ENCODE peak calls at places on chromosome 13, in seven cellular contexts. S is breast epithelium, Q is ovary, B is body of pancreas, W is thyroid gland, F is Peyer's patch, D is endothelial cell of umbilical vein. P is an unnamed sample.

GRCh38 chr13:65603160-65603559 is 1627.0 kb downstream of the PCDH9 start:
- DNase-seq in B (no peak), D (no peak), W (no peak), F (no peak), Q (no peak), S (no peak), P (no peak)

GRCh38 chr13:94301487-94301886 is 178.0 kb downstream of the DCT start:
- DNase-seq in Q (no peak), S (no peak), W (no peak), B (no peak), F (no peak), D (no peak), P (no peak)

GRCh38 chr13:109332501-109333499 is 453.6 kb downstream of the IRS2 start:
- DNase-seq in W (no peak), S (no peak), Q (no peak), B (no peak), D (no peak), F (no peak), P (no peak)

GRCh38 chr13:42991892-42992584 is at the start of gene EPSTI1:
- DNase-seq in S (peak), F (peak), Q (peak), D (peak), B (peak), W (peak), P (peak)

GRCh38 chr13:75393839-75394238 is 88.1 kb downstream of the TBC1D4 start:
- DNase-seq in D (no peak), S (no peak), F (no peak), W (no peak), B (no peak), Q (no peak), P (no peak)

GRCh38 chr13:111927181-111927540 is 139.8 kb upstream of the SOX1 start:
- DNase-seq in F (no peak), W (no peak), S (no peak), B (no peak), D (no peak), Q (no peak), P (no peak)

GRCh38 chr13:102395939-102396338 is 5.9 kb downstream of the FGF14 start:
- DNase-seq in W (no peak), S (no peak), Q (no peak), D (no peak), F (no peak), B (no peak), P (no peak)

GRCh38 chr13:112767506-112768471 is 78.0 kb downstream of the ATP11A start:
- DNase-seq in B (no peak), S (no peak), Q (no peak), W (no peak), F (peak), D (no peak), P (no peak)

GRCh38 chr13:114145256-114145655 is 12.8 kb upstream of the RASA3 start:
- DNase-seq in S (no peak), W (no peak), D (no peak), B (no peak), F (peak), Q (no peak), P (no peak)

DNA sequence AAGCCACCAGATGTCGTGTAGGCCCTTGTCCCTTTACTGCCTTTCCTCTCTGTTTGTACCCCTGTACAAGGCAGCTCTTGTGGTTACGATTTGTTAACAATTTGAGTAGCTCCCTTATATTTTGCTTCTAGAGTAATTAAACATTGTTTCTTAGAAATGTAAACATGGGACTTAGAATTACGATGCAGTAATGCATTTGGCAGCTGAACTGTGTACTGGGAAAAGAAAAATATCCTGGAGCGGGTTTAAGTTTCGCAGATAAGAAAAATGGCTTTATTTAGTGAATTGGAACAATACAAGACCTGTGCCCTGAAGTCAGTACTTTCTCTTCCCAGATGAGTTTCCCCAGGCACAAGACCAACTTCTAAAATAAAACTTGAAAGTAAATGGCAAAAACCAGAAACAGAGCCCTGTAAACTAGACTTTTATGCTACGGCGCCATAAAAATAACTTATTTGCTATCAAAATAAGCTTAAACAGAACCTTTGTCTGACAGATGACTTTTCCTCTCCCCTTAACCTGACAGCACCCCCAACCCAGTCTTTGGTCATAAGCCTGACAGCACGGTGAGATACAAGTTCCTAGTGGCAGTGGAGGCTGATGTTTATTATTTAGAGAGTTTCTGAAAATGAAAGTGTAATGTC is 63.0 kb downstream of the LRCH1 start:
- DNase-seq in S (no peak), Q (no peak), F (no peak), D (peak), W (no peak), B (no peak), P (no peak)
- H3K4me3 ChIP-seq in S (peak), Q (peak), F (peak), D (no peak), W (no peak), B (no peak), P (no peak)

GRCh38 chr13:45119469-45119989 is 781 bp upstream of the GTF2F2 start:
- DNase-seq in B (no peak), Q (peak), F (peak), S (no peak), W (no peak), D (no peak), P (peak)
- TF ChIP-seq POLR2A in B (no peak), Q (no peak), F (no peak), S (no peak), W (no peak), D (no peak), P (no peak)

DNA sequence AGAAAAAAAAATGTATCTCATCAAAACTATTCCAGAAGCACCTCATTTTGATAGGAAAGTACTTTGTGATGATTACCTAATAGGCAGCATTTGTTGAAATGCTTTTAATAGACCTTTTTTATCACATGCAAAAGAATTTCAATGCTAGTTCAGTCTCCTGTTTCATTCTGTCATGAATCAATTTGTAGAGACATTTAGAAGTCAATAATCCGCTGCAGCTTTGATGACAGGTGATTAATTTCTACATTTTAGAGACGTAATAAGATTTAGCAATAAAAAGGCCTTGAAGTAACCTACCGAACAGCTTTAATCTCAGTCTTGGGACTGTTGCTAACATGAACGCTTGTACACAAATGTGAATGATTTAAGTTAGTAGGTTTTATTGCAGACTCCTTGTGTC is 186.6 kb downstream of the MZT1 start:
- DNase-seq in W (no peak), D (no peak), S (no peak), B (no peak), F (no peak), Q (no peak), P (no peak)
- H3K4me3 ChIP-seq in W (no peak), D (no peak), S (no peak), B (no peak), F (no peak), Q (no peak), P (no peak)

GRCh38 chr13:99087954-99088491 is 110.2 kb upstream of the DOCK9 start:
- DNase-seq in S (no peak), Q (no peak), W (peak), F (no peak), B (peak), D (no peak), P (no peak)

GRCh38 chr13:99085846-99086148 is 107.9 kb upstream of the DOCK9 start:
- DNase-seq in B (no peak), F (no peak), D (no peak), S (no peak), W (no peak), Q (no peak), P (no peak)

GRCh38 chr13:99086869-99087129 is 108.9 kb upstream of the DOCK9 start:
- DNase-seq in S (no peak), D (peak), B (no peak), W (peak), Q (no peak), F (peak), P (no peak)

GRCh38 chr13:99086149-99086868 is 108.4 kb upstream of the DOCK9 start:
- DNase-seq in B (peak), W (peak), D (peak), Q (peak), S (no peak), F (peak), P (peak)

DNA sequence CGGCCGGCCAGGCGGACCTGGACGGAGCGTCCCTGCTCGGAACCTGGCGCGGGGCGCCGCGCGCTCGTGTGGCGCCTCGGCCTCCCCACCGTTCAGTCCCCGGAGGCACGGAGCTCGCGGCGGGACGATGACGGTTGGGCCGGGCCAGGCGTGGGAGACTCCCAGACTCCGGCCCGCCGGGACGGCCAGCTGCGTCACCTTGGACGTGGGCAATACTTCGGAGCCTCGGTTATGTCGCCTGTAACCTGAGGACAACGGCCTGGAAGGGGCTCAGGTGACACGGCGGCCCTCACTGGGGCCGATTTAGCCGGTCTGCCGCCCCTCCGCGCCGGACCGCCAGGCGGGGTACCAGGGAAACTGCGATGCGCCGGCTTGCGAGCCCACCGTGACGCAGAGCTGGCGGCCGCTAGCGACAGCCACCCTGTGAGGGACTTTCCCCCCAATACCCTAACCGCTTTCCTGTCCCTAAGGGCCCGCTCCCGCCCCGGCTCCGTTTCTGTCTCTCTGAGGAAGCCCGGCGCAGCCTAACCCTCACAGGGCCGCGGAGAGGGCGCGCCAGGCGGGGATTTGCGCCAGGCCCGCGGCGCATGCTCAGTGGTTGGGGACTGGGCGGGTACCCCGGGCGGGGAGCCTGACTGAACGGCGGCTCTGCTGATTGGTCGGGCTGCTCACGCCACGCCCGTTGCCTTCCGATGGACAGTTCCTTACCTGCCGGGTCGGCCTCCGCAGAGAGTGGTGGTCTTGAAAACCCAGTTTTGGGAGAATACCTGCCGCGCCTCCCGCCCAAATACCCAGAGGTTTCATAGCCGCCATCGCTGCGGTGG is 109.5 kb upstream of the DOCK9 start:
- DNase-seq in S (peak), F (peak), D (peak), W (peak), Q (peak), B (peak), P (no peak)
- TF ChIP-seq POLR2A in S (peak), F (peak), D (no peak), W (peak), Q (peak), B (peak), P (no peak)

GRCh38 chr13:26343816-26344215 is 89.9 kb downstream of the CDK8 start:
- DNase-seq in S (no peak), F (no peak), B (no peak), Q (no peak), W (no peak), D (no peak), P (peak)
- H3K4me3 ChIP-seq in S (no peak), F (no peak), B (no peak), Q (no peak), W (no peak), D (no peak), P (no peak)

GRCh38 chr13:97434417-97435296 is 688 bp downstream of the RAP2A start:
- DNase-seq in B (peak), Q (peak), S (peak), D (peak), W (peak), F (peak), P (peak)

GRCh38 chr13:97431365-97431764 is 2.6 kb upstream of the RAP2A start:
- DNase-seq in W (no peak), Q (no peak), D (no peak), F (no peak), B (no peak), S (no peak), P (no peak)

GRCh38 chr13:97432232-97432916 is 1.6 kb upstream of the RAP2A start:
- DNase-seq in D (no peak), F (no peak), Q (no peak), W (no peak), S (no peak), B (no peak), P (peak)

GRCh38 chr13:97433727-97434416 is at the start of gene RAP2A:
- DNase-seq in Q (peak), D (peak), W (peak), B (peak), F (peak), S (peak), P (peak)

DNA sequence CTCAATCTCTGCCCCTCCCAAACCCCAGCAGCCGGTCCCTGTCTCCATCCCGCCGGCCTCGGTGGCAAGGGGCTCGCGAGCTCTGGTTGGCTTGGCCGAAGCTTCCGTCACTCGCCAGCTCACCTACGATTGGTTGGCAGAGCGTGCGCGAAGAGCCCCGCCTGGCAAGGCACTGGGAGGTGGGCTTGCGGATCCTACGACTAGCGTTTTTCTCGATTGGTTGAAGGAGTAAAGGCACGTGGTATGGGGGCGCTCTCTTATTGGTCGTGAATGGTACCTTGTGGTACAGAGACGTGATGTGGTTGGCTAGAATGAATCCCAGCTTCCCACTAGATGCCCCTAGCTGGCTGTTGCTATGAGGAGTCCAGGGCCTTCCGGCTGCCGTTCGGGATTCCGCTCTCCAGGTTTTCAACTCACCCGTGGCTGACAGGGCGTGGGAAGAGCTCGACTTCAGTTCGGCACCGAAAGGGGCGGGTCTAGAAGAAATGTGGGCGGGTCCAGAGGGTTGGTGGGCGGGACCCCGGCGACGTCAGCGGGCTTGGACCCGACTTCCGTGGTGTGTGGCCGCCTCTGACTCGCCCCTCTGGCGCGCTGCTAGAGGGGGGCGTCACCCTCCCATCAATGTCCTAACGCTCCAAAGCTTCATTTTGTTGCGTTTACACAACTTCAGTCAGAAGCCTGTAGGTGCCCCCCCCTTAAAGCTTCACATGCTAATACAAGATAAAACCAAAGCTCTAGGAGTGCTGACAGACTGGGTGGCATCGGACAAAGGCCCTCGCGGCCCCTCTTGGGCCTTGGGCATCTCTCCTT is 847 bp upstream of the RAP2A start:
- DNase-seq in B (peak), S (peak), W (peak), Q (peak), F (peak), D (peak), P (peak)
- TF ChIP-seq POLR2A in B (no peak), S (peak), W (peak), Q (peak), F (no peak), D (peak), P (peak)

DNA sequence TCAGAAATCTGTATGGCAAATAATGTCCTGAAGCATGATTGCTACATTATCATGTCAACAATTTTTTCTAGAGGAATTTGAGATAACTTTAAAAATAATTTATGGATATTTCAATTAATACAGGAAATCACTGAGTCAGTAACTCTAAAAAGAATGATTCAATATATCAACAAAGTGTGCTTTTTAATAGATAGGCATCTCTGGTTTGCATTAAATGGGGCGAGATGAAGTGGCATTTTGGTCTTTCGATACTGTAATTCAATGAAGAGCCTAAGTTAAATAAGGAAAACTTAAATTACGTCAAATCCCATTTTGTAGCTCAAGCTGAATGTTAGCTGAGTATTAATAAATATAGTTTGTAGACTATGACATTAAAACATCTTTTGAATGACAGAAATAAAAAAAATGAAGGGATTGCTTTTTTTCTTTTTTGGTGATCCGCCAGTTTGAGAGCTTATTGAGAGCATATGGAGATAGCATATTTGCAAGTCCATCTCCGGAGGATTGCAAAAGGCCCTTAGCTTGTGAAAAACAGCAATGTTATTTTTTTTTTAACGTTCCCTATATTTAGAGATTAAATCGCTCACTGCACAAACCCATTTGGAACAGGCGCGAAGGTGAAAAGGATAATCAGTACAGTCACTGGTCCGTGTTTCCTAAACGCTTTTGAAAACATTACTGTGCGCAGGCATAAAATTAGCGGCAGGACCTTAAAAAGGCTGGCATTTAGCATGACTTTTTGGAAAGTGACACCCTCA is 342.6 kb downstream of the DACH1 start:
- DNase-seq in Q (no peak), F (no peak), S (no peak), D (no peak), B (no peak), W (no peak), P (no peak)
- H3K4me3 ChIP-seq in Q (no peak), F (no peak), S (no peak), D (no peak), B (no peak), W (no peak), P (no peak)

GRCh38 chr13:24271231-24271610 is 38.2 kb upstream of the C1QTNF9 start:
- DNase-seq in B (no peak), D (no peak), Q (no peak), F (no peak), W (no peak), S (no peak), P (no peak)

GRCh38 chr13:24272452-24273161 is 36.8 kb upstream of the C1QTNF9 start:
- DNase-seq in F (no peak), B (no peak), W (peak), Q (peak), D (no peak), S (no peak), P (no peak)

GRCh38 chr13:24269803-24270202 is 39.6 kb upstream of the C1QTNF9 start:
- DNase-seq in Q (peak), D (no peak), S (no peak), F (no peak), B (no peak), W (no peak), P (no peak)

GRCh38 chr13:24271611-24272451 is 37.5 kb upstream of the C1QTNF9 start:
- DNase-seq in F (peak), S (peak), W (peak), B (peak), Q (peak), D (peak), P (peak)

DNA sequence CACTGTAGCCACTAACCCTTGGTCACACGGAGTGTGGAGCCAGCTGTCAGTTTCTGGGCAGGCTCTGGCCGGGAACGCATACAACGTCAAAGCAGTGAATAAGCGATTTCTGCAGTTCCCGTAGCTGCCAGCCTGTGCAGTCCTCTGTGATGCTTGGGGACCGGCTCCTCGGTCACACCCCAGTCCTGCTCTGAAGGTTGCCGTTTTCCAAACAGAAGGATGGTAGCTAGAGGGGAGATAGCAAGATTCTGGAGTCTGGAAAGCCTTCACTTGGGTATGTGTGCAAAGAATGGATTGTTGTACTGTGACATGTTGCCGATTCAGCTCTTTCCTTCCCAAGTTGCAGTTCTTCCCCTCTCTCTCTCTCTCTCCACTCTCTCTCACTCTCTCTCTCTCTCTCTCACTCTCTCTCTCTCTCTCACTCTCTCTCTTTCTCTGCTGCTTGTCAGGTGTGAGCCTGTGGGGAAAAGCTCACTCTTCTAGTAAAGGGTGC is 38.7 kb upstream of the C1QTNF9 start:
- DNase-seq in Q (peak), W (peak), F (peak), B (peak), D (peak), S (no peak), P (peak)
- TF ChIP-seq POLR2A in Q (peak), W (peak), F (no peak), B (no peak), D (no peak), S (no peak), P (no peak)

GRCh38 chr13:46165485-46166220 is 16.3 kb downstream of the LCP1 start:
- DNase-seq in B (no peak), Q (no peak), D (no peak), S (no peak), F (no peak), W (no peak), P (peak)
- H3K4me3 ChIP-seq in B (no peak), Q (no peak), D (no peak), S (no peak), F (no peak), W (no peak), P (peak)

GRCh38 chr13:33109801-33110200 is 93.6 kb downstream of the KL start:
- DNase-seq in B (no peak), W (no peak), F (no peak), S (no peak), Q (no peak), D (no peak), P (no peak)
- TF ChIP-seq POLR2A in B (no peak), W (no peak), F (no peak), S (no peak), Q (no peak), D (no peak), P (no peak)

P was measured in NB4.